ENCODE peak calls at places on chromosome 14, in nine cellular contexts. M is GM20000, A is DND-41, P is endothelial cell, F is heart left ventricle, E is ovary, R is dorsolateral prefrontal cortex, B is adrenal gland, Z is GM12864. U is an unnamed sample.

GRCh38 chr14:48575772-48576171 is 900.4 kb upstream of the MDGA2 start:
- DNase-seq in P (no peak), M (no peak), A (no peak), F (no peak), R (no peak), Z (no peak), B (no peak), E (no peak), U (no peak)

GRCh38 chr14:53946404-53947400 is 9.9 kb downstream of the BMP4 start:
- DNase-seq in P (peak), E (peak), F (no peak), R (peak), B (no peak), M (peak), A (no peak), Z (no peak), U (no peak)

GRCh38 chr14:49550284-49551184 is 35.6 kb downstream of the RPS29 start:
- DNase-seq in E (no peak), A (no peak), P (no peak), Z (no peak), B (no peak), F (no peak), R (no peak), M (no peak), U (no peak)

GRCh38 chr14:31692376-31692781 is 131.2 kb downstream of the NUBPL start:
- DNase-seq in P (no peak), M (peak), B (no peak), R (no peak), E (no peak), Z (no peak), A (no peak), F (no peak), U (no peak)

GRCh38 chr14:94542111-94542810 is 19.0 kb upstream of the SERPINA4 start:
- DNase-seq in Z (no peak), E (no peak), B (peak), F (no peak), A (no peak), R (no peak), M (no peak), P (no peak), U (no peak)

GRCh38 chr14:95515523-95516517 is 630 bp downstream of the SYNE3 start:
- DNase-seq in F (peak), E (peak), B (peak), M (peak), R (peak), A (peak), P (peak), Z (peak), U (peak)

GRCh38 chr14:91112172-91112571 is 1.7 kb upstream of the DGLUCY start:
- DNase-seq in M (no peak), R (no peak), B (no peak), P (no peak), F (no peak), A (no peak), E (no peak), Z (no peak), U (no peak)

GRCh38 chr14:104320611-104321086 is 182.3 kb downstream of the KIF26A start:
- DNase-seq in R (no peak), A (no peak), E (no peak), B (no peak), M (no peak), Z (no peak), P (peak), F (no peak), U (no peak)

GRCh38 chr14:68676511-68676943 is 116.3 kb downstream of the ZFP36L1 start:
- DNase-seq in Z (no peak), M (no peak), A (no peak), P (no peak), E (no peak), F (no peak), R (no peak), B (no peak), U (no peak)

GRCh38 chr14:53534841-53535240 is 381.7 kb upstream of the DDHD1 start:
- DNase-seq in F (no peak), E (no peak), P (no peak), B (no peak), M (no peak), A (no peak), Z (no peak), R (no peak), U (no peak)

GRCh38 chr14:53528114-53528513 is 375.0 kb upstream of the DDHD1 start:
- DNase-seq in Z (no peak), M (no peak), E (no peak), P (no peak), A (no peak), B (no peak), F (no peak), R (no peak), U (no peak)

GRCh38 chr14:61101803-61102548 is 120.9 kb downstream of the SLC38A6 start:
- DNase-seq in E (no peak), F (no peak), R (no peak), A (no peak), Z (no peak), P (no peak), M (peak), B (no peak), U (no peak)

GRCh38 chr14:58882577-58883018 is 244.8 kb downstream of the DACT1 start:
- DNase-seq in Z (no peak), A (no peak), R (no peak), P (no peak), M (no peak), E (no peak), F (no peak), B (no peak), U (no peak)

GRCh38 chr14:104216457-104216856 is 78.1 kb downstream of the KIF26A start:
- DNase-seq in R (no peak), F (no peak), E (no peak), B (no peak), P (no peak), Z (no peak), A (no peak), M (no peak), U (no peak)

GRCh38 chr14:20799955-20800544 is 2.6 kb downstream of the RNASE1 start:
- DNase-seq in R (no peak), P (peak), E (peak), M (no peak), B (peak), A (no peak), F (peak), Z (no peak), U (no peak)

GRCh38 chr14:95876769-95877490 is at the start of gene TUNAR:
- DNase-seq in E (no peak), B (no peak), A (no peak), Z (no peak), P (peak), M (no peak), R (no peak), F (no peak), U (no peak)

GRCh38 chr14:22561366-22561660 is 27.7 kb downstream of the DAD1 start:
- DNase-seq in Z (no peak), M (no peak), R (no peak), F (no peak), E (no peak), P (no peak), A (no peak), B (no peak), U (no peak)
- TF ChIP-seq CTCF in Z (no peak), M (no peak), R (no peak), F (no peak), E (no peak), P (no peak), A (no peak), B (no peak), U (no peak)

GRCh38 chr14:55610717-55611370 is 30.8 kb downstream of the KTN1 start:
- DNase-seq in A (no peak), E (no peak), P (no peak), R (no peak), M (no peak), F (no peak), Z (no peak), B (no peak), U (no peak)

GRCh38 chr14:55611859-55612258 is 31.9 kb downstream of the KTN1 start:
- DNase-seq in P (no peak), B (no peak), F (no peak), M (no peak), E (no peak), Z (no peak), A (no peak), R (no peak), U (no peak)

GRCh38 chr14:55620277-55620676 is 40.3 kb downstream of the KTN1 start:
- DNase-seq in P (no peak), A (no peak), E (no peak), M (no peak), R (no peak), F (no peak), Z (no peak), B (no peak), U (no peak)

GRCh38 chr14:55609681-55610080 is 29.7 kb downstream of the KTN1 start:
- DNase-seq in Z (no peak), A (no peak), R (no peak), M (no peak), P (no peak), E (no peak), B (no peak), F (no peak), U (no peak)

DNA sequence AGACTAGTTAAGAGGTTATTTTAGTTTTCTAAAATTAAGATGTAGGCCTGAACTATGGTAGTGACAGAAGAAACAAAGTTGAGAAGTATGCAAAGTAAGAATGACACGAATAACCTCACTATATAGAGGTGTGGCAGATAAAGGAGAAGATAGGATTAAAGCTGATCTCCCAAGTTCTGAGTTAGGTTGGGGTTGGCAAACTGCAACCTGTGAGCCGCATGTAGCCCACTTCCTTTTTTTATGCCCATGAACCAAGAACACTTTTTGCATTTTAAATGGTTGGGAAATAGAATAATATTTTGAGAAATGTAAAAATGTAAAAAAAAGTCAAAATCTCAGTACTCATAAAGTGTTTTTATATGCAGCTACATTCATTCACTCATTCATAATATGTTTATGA is 34.3 kb downstream of the KTN1 start:
- DNase-seq in E (no peak), R (no peak), F (no peak), A (no peak), M (no peak), Z (no peak), B (no peak), P (no peak), U (no peak)
- TF ChIP-seq CTCF in E (no peak), R (no peak), F (no peak), A (no peak), M (no peak), Z (no peak), B (no peak), P (no peak), U (no peak)

DNA sequence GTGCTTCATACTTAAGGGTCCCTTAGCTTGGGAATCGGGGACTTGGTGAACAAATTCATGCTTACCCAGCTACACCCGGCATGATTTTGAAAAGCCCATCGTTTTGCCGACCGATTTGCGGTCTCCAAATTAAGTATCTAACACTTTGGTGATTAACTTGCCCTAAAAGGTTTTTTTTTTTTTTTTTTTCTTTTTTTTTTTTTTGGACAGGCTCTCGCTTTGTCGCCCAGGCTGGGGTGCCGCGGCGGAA is 843 bp upstream of the HSP90AA1 start:
- DNase-seq in Z (no peak), R (no peak), E (no peak), M (no peak), P (no peak), B (no peak), A (no peak), F (no peak), U (no peak)
- TF ChIP-seq CTCF in Z (no peak), R (no peak), E (no peak), M (no peak), P (no peak), B (no peak), A (no peak), F (no peak), U (no peak)

DNA sequence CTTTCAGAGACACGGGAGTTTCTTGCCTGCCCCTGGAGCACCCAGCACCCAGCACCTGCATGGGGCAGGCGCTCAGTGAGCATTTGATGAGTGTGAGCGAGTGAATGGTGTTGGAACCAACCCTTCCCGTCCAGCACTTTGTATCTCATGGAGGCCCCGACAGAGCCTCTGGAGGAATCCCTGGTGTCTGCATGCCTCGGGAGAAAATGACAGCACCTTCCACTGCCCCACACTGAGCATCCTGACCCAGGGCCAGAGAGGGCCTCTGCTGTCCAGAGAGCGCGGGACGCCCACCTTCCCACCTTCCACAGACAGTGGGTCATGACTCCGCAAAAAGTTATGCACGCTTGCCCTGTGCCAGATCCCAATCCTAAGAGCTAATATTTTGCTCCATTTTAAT is 103.0 kb upstream of the BCL11B start:
- DNase-seq in E (no peak), F (no peak), B (no peak), M (no peak), A (no peak), P (no peak), R (no peak), Z (no peak), U (no peak)
- TF ChIP-seq CTCF in E (no peak), F (no peak), B (no peak), M (no peak), A (no peak), P (no peak), R (no peak), Z (no peak), U (no peak)

DNA sequence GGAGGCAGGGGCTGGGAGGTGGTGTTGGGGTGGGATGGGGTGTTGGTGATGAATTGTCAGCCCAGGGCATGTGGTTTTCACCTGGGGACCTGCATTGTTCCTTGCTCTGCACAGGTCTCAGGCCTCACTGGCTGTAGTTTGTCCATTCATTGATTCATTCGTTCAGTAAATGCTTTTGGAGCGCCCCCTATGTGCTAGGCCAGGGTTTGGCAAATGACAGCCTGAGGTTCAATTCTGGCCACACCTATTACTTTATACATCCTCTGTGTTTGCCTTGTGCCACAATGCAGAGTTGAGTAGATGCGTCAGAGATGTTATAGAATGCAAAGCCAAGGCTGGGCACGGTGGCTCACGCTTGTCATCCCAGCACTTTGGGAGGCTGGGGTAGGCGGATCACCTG is 4.7 kb downstream of the ADCK1 start:
- DNase-seq in Z (no peak), M (peak), A (no peak), R (no peak), P (peak), F (no peak), B (no peak), E (no peak), U (peak)
- TF ChIP-seq CTCF in Z (peak), M (peak), A (peak), R (no peak), P (peak), F (no peak), B (no peak), E (no peak), U (peak)

GRCh38 chr14:99191663-99192621 is 80.1 kb downstream of the BCL11B start:
- DNase-seq in Z (no peak), E (peak), A (no peak), P (no peak), R (peak), F (peak), B (peak), M (no peak), U (peak)

GRCh38 chr14:99192823-99193222 is 79.2 kb downstream of the BCL11B start:
- DNase-seq in P (no peak), E (no peak), A (no peak), F (no peak), M (no peak), Z (no peak), B (no peak), R (no peak), U (peak)

GRCh38 chr14:99188721-99189120 is 83.3 kb downstream of the BCL11B start:
- DNase-seq in R (peak), B (no peak), A (no peak), E (no peak), F (no peak), M (no peak), P (peak), Z (no peak), U (peak)

GRCh38 chr14:99189201-99189801 is 82.7 kb downstream of the BCL11B start:
- DNase-seq in E (no peak), Z (no peak), R (peak), A (no peak), F (no peak), M (no peak), P (no peak), B (no peak), U (peak)

GRCh38 chr14:99190696-99191662 is 81.0 kb downstream of the BCL11B start:
- DNase-seq in P (no peak), E (no peak), M (no peak), F (no peak), B (no peak), R (no peak), Z (no peak), A (no peak), U (peak)
- TF ChIP-seq CTCF in P (no peak), E (no peak), M (no peak), F (no peak), B (no peak), R (peak), Z (no peak), A (peak), U (no peak)

DNA sequence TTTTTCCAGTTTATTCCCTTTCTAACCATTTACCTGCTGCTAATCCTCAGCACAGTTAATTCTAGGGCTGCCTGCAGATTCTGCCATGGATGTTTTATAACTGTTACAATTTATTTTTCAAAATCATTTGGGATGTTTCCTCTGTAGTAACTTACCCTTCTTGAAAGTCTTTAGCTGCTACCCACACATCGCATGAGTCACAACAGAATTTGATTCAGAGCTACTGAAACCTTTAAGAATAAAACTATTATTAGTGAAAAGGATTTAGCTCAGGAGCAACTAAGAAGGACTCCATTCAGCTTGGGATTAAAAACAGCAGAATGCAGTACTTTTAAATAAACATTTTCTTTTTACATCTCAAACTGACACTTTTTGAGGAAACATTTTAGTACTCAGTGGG is 41.7 kb upstream of the RGS6 start:
- DNase-seq in Z (no peak), F (no peak), B (no peak), R (no peak), P (no peak), E (no peak), A (no peak), M (no peak), U (peak)
- TF ChIP-seq CTCF in Z (no peak), F (no peak), B (no peak), R (no peak), P (no peak), E (no peak), A (no peak), M (no peak), U (no peak)

GRCh38 chr14:55519473-55520080 is 60.4 kb upstream of the KTN1 start:
- DNase-seq in Z (no peak), E (no peak), F (no peak), P (no peak), M (no peak), R (no peak), B (no peak), A (no peak), U (no peak)
- TF ChIP-seq CTCF in Z (peak), E (no peak), F (no peak), P (no peak), M (no peak), R (no peak), B (no peak), A (no peak), U (no peak)

DNA sequence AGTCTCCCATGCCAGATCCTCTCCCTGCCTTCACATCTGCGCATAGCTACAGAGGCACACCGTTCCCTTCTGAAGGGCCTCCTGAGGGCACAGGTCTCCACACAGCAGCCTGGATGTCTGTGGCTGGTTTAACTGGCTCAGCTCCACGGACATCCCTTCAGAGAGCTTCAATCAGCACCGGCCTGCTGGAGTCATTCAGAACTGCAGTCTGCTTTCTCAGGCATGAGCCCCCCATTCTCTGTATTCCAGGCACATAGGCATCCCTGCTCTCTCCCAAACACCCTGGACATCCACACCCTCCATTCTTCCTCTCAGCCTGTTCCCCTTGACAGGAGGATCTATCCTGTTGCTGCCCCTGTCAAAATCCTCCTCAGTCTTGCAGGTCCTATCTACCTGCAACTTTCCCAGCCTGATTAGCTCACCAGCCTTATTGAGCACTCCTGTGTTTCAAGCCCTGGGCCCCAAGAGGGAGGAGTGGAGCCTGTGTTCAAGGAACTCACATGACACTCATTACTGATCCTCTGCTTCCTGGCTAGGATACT is 2.9 kb upstream of the DHRS2 start:
- DNase-seq in P (peak), A (no peak), Z (no peak), M (no peak), E (no peak), B (no peak), R (no peak), F (no peak), U (no peak)
- TF ChIP-seq CTCF in P (peak), A (no peak), Z (peak), M (no peak), E (no peak), B (no peak), R (no peak), F (no peak), U (no peak)

DNA sequence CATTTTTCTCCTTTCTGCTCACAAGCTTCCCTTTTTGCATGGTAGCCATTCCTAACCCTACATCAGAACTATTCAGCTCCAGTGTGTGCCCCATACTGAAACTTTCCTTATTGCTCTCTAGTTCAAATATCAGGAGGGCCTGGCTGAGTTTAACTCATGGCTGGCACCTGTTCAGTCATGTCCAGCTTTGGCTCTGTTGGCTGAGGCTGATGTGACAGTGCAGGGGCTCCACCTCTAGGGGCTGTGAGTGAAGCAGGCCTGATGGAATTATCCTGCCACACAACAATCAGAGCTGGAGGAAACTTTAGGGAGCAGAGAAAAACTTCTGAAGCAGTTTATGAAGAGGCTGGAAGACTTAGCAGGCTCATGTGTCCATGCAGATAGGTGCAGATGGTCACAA is 8.5 kb downstream of the COQ6 start:
- DNase-seq in M (no peak), Z (no peak), F (no peak), P (no peak), A (no peak), E (no peak), R (no peak), B (no peak), U (no peak)
- TF ChIP-seq CTCF in M (no peak), Z (no peak), F (no peak), P (no peak), A (no peak), E (no peak), R (no peak), B (no peak), U (no peak)